ENCODE peak calls at places on chromosomes 4 and X, in ten cellular contexts. J, K, A, V, Q, Y, R, F, Z and T are unnamed samples.

GRCh38 chrX:12970691-12971202 is 4.2 kb upstream of the TMSB4X start:
- DNase-seq in J (no peak), K (peak; percentile 45), A (peak; percentile 27), V (peak; percentile 81), Q (peak; percentile 28), Y (no peak), R (peak; percentile 51), F (no peak), Z (no peak), T (peak; percentile 55)

GRCh38 chr4:80492761-80493160 is 157.2 kb downstream of the CFAP299 start:
- DNase-seq in J (no peak), K (no peak), A (no peak), V (no peak), Q (no peak), Y (no peak), R (no peak), F (no peak), Z (no peak), T (peak; percentile 25)

GRCh38 chr4:140296335-140296753 is 77.1 kb upstream of the SCOC start:
- DNase-seq in J (peak; percentile 71), K (peak; percentile 60), A (peak; percentile 6), V (peak; percentile 75), Q (peak; percentile 24), Y (no peak), R (peak; percentile 91), F (peak; percentile 58), Z (no peak), T (peak; percentile 3)

GRCh38 chr4:139099366-139099982 is 77.5 kb downstream of the ELF2 start:
- DNase-seq in J (peak; percentile 68), K (peak; percentile 78), A (peak; percentile 82), V (peak; percentile 90), Q (peak; percentile 70), Y (peak; percentile 64), R (peak; percentile 70), F (peak; percentile 62), Z (no peak), T (peak; percentile 61)

GRCh38 chr4:113434247-113434587 is 327.3 kb downstream of the CAMK2D start:
- DNase-seq in J (no peak), K (no peak), A (peak; percentile 10), V (peak; percentile 74), Q (no peak), Y (no peak), R (no peak), F (no peak), Z (no peak), T (no peak)

GRCh38 chrX:120429776-120430535 is 39.1 kb downstream of the LAMP2 start:
- DNase-seq in J (no peak), K (no peak), A (no peak), V (no peak), Q (no peak), Y (no peak), R (no peak), F (no peak), Z (no peak), T (no peak)

GRCh38 chrX:148135738-148136137 is 154.6 kb downstream of the FMR1NB start:
- DNase-seq in J (no peak), K (no peak), A (no peak), V (peak; percentile 20), Q (no peak), Y (no peak), R (no peak), F (no peak), Z (no peak), T (no peak)

GRCh38 chrX:73182502-73183114 is 32.0 kb downstream of the NAP1L2 start:
- DNase-seq in J (no peak), K (no peak), A (no peak), V (no peak), Q (no peak), Y (no peak), R (no peak), F (no peak), Z (no peak), T (no peak)

GRCh38 chr4:75598390-75598789 is 31.9 kb downstream of the CDKL2 start:
- DNase-seq in J (no peak), K (no peak), A (no peak), V (peak; percentile 44), Q (no peak), Y (no peak), R (no peak), F (no peak), Z (no peak), T (no peak)

GRCh38 chr4:1785592-1785991 is 7.5 kb upstream of the FGFR3 start:
- DNase-seq in J (no peak), K (no peak), A (no peak), V (no peak), Q (no peak), Y (no peak), R (no peak), F (no peak), Z (no peak), T (no peak)

GRCh38 chrX:142043196-142043595 is 139.5 kb downstream of the MAGEC1 start:
- DNase-seq in J (no peak), K (no peak), A (no peak), V (no peak), Q (no peak), Y (no peak), R (no peak), F (no peak), Z (no peak), T (no peak)

GRCh38 chr4:5399790-5400421 is 308.5 kb downstream of the EVC2 start:
- DNase-seq in J (no peak), K (peak; percentile 63), A (peak; percentile 23), V (peak; percentile 50), Q (peak; percentile 58), Y (peak; percentile 41), R (no peak), F (no peak), Z (no peak), T (no peak)
- TF ChIP-seq CTCF in J (peak; percentile 14), K (peak; percentile 91), A (peak; percentile 64), V (peak; percentile 78), Q (peak; percentile 85), Y (peak; percentile 81), R (peak; percentile 12), F (no peak), Z (peak; percentile 61), T (no peak)

DNA sequence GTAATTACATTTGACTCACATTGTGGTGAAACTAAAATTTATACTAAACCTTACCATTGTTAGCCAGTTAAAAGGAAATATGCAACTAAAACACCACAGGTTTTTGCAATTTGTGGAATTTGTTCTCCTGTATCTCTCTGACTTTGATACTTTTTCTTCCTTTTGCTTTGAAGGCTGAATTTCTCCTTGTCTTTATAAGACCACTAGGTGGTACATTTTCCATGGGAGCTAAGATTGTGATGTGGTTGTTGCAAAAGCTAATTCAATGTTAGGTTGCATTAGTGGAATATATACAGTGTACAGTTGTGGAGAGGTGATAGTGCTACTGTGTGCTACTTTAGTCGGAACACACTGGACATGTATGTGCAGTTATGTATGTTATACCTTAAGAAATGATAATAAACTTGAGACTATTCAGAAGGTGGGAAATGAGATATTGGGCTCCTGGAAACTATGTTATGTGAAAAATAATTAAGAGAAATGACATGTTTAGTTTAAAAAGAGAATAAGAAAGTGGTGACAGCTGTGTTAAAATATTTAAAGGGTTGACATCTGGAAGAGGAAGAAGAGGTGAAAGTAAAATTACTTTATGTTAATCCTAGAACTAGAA is 70.3 kb downstream of the ARL9 start:
- DNase-seq in J (no peak), K (no peak), A (peak; percentile 8), V (peak; percentile 67), Q (no peak), Y (no peak), R (no peak), F (no peak), Z (no peak), T (no peak)
- TF ChIP-seq CTCF in J (peak; percentile 57), K (peak; percentile 26), A (peak; percentile 42), V (peak; percentile 49), Q (peak; percentile 56), Y (peak; percentile 58), R (peak; percentile 60), F (no peak), Z (peak; percentile 33), T (no peak)

GRCh38 chr4:3712936-3713335 is 53.2 kb upstream of the ADRA2C start:
- DNase-seq in J (peak; percentile 45), K (no peak), A (no peak), V (no peak), Q (no peak), Y (no peak), R (no peak), F (no peak), Z (peak; percentile 38), T (no peak)
- TF ChIP-seq CTCF in J (no peak), K (no peak), A (no peak), V (no peak), Q (no peak), Y (no peak), R (no peak), F (no peak), Z (no peak), T (no peak)

DNA sequence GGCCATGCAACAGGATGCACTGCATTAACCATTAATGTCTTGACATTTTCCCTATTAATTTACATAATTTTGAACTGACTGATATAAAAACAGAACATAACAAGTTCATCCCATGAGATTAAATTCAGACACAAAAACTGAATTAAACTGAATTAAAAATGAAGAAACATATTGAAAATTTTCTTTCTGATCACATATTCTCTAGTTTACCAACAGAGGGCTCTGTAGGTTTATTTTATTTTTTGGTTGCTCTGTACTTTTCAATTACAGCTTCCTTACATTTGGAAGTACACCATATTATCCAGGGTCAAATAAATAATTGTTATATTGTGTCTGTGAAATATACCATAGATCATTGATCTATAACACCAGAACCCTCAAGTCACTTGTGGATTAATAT is 27.3 kb upstream of the CT83 start:
- DNase-seq in J (no peak), K (no peak), A (no peak), V (peak; percentile 4), Q (no peak), Y (no peak), R (no peak), F (no peak), Z (no peak), T (no peak)
- TF ChIP-seq CTCF in J (peak; percentile 22), K (no peak), A (peak; percentile 8), V (peak; percentile 12), Q (peak; percentile 20), Y (peak; percentile 76), R (peak; percentile 16), F (peak; percentile 11), Z (peak; percentile 37), T (peak; percentile 21)

DNA sequence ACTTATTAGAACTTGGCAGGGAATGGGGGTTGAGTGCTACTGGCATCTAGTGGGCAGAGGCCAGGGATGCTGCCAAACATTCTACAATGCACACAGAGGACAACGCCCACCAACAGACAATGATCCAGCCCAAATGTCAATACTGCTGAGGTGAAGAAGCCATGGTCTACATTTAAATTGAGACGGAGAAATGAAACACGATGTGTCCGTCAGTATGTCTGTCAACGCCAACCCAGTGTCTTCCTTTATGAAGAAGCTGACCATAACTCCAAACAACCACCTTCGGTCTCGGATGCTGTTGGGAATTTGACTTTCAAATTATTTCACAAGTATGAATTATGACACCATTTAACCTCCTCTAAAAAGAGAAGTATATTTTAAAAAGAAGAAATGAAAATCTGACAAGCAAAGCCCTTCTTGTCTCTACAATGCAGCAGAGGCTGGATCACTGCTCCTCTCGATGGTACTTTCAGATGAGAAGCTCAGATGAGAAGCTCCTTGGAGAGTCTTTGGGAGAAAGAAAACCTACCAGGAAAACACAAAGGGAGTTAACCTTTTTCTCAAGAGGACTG is 123.7 kb upstream of the MAP3K15 start:
- DNase-seq in J (no peak), K (no peak), A (no peak), V (no peak), Q (no peak), Y (no peak), R (no peak), F (no peak), Z (no peak), T (no peak)
- TF ChIP-seq CTCF in J (no peak), K (no peak), A (no peak), V (no peak), Q (no peak), Y (no peak), R (no peak), F (no peak), Z (no peak), T (no peak)

GRCh38 chr4:38314663-38315062 is 349.3 kb upstream of the KLF3 start:
- DNase-seq in J (no peak), K (no peak), A (peak; percentile 18), V (no peak), Q (no peak), Y (no peak), R (no peak), F (no peak), Z (peak; percentile 78), T (peak; percentile 78)
- TF ChIP-seq CTCF in J (no peak), K (no peak), A (peak; percentile 10), V (no peak), Q (no peak), Y (no peak), R (no peak), F (no peak), Z (no peak), T (no peak)